ENCODE peak calls at places on chromosome 22, in six cellular contexts. Z, W, G, O, S and D are unnamed samples.
A peak's percentile ranks its signal among the peaks of the same experiment; 100 is the strongest.

GRCh38 chr22:50323900-50324299 is 2.9 kb downstream of the DENND6B start:
- DNase-seq in Z (no peak), W (no peak), G (no peak), O (no peak), S (no peak), D (no peak)

GRCh38 chr22:42814215-42814614 is 42.9 kb downstream of the ARFGAP3 start:
- DNase-seq in Z (no peak), W (no peak), G (peak; percentile 20), O (no peak), S (no peak), D (no peak)

GRCh38 chr22:27358096-27358870 is 443.3 kb downstream of the MN1 start:
- DNase-seq in Z (no peak), W (no peak), G (no peak), O (no peak), S (no peak), D (no peak)

GRCh38 chr22:50191041-50191740 is 5.5 kb downstream of the TRABD start:
- DNase-seq in Z (no peak), W (no peak), G (no peak), O (no peak), S (peak; percentile 94), D (peak; percentile 88)

GRCh38 chr22:22940961-22941605 is 53.5 kb downstream of the IGLL5 start:
- DNase-seq in Z (peak; percentile 44), W (peak; percentile 1), G (no peak), O (no peak), S (no peak), D (no peak)

GRCh38 chr22:31605851-31606585 is 56.0 kb downstream of the PISD start:
- DNase-seq in Z (no peak), W (no peak), G (no peak), O (no peak), S (no peak), D (no peak)

GRCh38 chr22:29313126-29314071 is 2.1 kb downstream of the RASL10A start:
- DNase-seq in Z (peak; percentile 67), W (no peak), G (peak; percentile 39), O (no peak), S (peak; percentile 75), D (no peak)

GRCh38 chr22:48758021-48758561 is 1069.6 kb downstream of the BRD1 start:
- DNase-seq in Z (peak; percentile 37), W (no peak), G (no peak), O (no peak), S (peak; percentile 42), D (no peak)

GRCh38 chr22:23832226-23833016 is 6.4 kb downstream of the DERL3 start:
- DNase-seq in Z (peak; percentile 46), W (no peak), G (no peak), O (no peak), S (peak; percentile 63), D (no peak)

GRCh38 chr22:42439821-42440674 is 7.8 kb upstream of the NFAM1 start:
- DNase-seq in Z (peak; percentile 85), W (no peak), G (peak; percentile 45), O (peak; percentile 56), S (peak; percentile 84), D (no peak)

DNA sequence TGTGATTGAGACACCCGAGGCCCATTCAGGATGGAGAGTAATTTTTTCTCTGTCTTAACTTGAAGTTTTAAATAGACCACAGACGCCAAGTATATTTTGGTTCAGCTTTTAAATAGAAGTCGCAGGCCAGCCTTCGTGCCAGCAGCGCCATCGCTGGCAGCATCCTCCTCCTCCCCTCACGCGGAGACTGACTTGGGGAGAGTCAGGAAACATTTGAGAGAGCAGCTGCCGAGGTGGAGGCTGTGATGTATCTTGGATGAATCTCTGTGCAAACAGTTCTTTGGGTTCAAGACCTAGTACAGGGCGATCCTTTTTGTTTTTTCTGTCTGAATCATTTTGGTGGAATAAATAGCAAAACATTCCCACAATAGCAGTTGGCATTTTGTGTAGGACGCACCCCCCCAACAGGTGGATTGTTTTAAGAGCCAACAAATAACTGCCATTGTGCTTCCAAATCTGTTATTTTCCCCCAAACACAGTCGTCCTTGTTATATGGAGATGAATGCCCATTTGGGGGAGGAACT is 920 bp upstream of the DMC1 start:
- DNase-seq in Z (no peak), W (peak; percentile 27), G (peak; percentile 47), O (peak; percentile 39), S (peak; percentile 78), D (no peak)
- TF ChIP-seq CTCF in Z (no peak), W (no peak), G (no peak), O (no peak), S (no peak), D (no peak)

GRCh38 chr22:40856513-40857308 is at the start of the genes ST13 and XPNPEP3:
- DNase-seq in Z (peak; percentile 99), W (peak; percentile 98), G (peak; percentile 97), O (peak; percentile 96), S (peak; percentile 99), D (peak; percentile 86)
- TF ChIP-seq CTCF in Z (peak; percentile 30), W (no peak), G (peak; percentile 25), O (no peak), S (peak; percentile 22), D (peak; percentile 28)

DNA sequence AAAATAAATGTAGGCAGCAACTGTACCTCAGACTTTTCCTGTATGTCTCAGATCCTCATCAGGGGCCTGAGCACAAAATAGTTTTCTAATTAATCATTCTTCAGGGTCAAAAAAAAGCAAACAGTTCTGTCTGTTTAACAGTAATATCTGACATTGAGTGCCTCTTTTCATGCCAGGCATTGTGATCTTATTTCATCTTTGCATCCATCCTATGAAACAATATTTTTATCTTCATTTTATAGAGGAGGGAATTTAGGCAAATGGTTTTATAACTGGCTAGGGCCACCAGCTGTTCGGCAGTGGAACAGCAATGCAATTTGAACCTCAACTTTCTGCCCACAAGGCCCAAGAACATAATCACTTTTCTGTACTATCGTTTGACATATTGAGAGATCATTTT is 145.6 kb downstream of the WNT7B start:
- DNase-seq in Z (no peak), W (no peak), G (peak; percentile 49), O (peak; percentile 11), S (no peak), D (no peak)
- TF ChIP-seq CTCF in Z (peak; percentile 33), W (peak; percentile 19), G (peak; percentile 76), O (peak; percentile 19), S (no peak), D (peak; percentile 54)

DNA sequence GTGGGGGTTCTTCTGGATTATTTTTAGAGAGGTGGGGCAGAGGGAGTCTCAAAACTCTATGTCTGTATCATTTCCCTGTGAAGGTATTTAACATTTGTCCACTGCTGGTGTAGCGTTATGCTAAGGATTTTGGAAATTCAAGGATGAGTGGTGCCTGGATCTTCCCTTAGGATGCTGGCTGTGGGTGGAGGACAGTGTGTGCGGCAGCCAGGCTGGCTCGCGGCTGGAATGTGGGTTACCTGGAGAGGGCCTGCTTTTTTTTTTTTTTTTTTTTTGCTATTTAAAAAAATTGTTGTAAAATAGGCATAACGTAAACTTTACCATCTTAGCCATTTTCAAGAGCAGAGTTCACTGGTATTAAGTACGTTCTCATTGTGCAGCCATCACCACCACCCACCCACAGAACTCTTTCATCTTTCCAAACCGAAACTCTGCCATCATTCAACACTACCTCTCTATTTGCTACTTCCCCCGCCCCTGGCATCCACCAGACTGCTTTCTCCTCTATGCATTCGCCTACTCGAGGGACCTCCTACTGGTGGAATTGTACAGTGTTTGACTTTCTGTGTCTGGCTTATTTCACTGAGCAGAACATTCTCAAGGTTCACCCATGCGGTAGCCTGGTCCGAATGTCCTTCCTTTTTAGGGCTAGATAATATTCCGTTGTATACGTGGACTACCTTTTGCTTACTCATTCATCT is 67.1 kb downstream of the PARVB start:
- DNase-seq in Z (no peak), W (peak; percentile 40), G (peak; percentile 18), O (peak; percentile 17), S (no peak), D (no peak)
- TF ChIP-seq CTCF in Z (no peak), W (peak; percentile 49), G (peak; percentile 45), O (no peak), S (no peak), D (peak; percentile 17)

DNA sequence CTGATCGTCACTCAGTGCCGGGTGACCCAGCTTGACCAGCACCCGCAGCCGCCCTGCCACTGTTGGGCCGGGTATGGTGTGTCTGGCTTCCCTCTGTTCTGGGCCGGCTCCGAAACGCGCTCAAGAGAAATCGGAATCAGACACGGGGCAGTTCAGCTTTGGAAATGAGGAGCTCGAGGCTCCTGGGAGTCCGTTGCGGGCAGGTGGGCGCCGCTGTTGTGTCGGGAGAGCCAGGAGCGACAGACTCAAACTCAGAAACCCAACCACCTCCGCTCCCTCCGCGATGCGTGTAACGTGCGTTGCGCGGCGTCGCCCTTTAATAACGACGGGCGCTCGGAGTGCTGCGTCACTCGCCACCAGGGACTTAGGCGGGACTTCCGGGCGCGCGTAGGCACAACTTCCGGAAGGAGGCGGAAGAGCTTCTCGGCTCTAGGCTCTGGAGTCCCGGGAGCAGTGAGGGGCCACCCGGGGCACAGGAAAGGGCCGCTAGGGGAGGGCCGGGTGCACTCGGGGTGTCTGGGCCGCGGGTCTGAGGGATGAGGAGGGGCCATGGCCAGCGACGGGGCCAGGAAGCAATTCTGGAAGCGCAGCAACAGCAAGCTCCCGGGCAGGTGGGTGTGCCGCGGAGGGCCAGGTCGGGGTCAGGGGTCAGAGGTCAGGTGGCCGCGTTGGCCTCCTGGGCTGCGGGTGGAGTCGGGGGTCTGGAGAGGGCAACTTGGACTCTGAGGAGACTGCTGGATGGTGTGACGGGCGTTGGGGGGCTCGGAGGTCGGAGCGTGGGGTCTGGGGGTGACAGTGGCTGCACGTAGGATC is at the start of gene TBC1D22A:
- DNase-seq in Z (peak; percentile 98), W (peak; percentile 93), G (peak; percentile 91), O (peak; percentile 93), S (peak; percentile 98), D (peak; percentile 83)
- TF ChIP-seq CTCF in Z (peak; percentile 14), W (no peak), G (peak; percentile 5), O (no peak), S (peak; percentile 17), D (no peak)

GRCh38 chr22:30433773-30434172 is 8.2 kb downstream of the MTFP1 start:
- DNase-seq in Z (no peak), W (no peak), G (no peak), O (no peak), S (no peak), D (no peak)

GRCh38 chr22:30433227-30433626 is 7.7 kb downstream of the MTFP1 start:
- DNase-seq in Z (no peak), W (no peak), G (no peak), O (no peak), S (no peak), D (no peak)

GRCh38 chr22:30436196-30436595 is 10.6 kb downstream of the MTFP1 start:
- DNase-seq in Z (no peak), W (no peak), G (no peak), O (no peak), S (no peak), D (no peak)

GRCh38 chr22:30434775-30435315 is 9.3 kb downstream of the MTFP1 start:
- DNase-seq in Z (no peak), W (no peak), G (no peak), O (no peak), S (no peak), D (no peak)

GRCh38 chr22:30435674-30436126 is 10.1 kb downstream of the MTFP1 start:
- DNase-seq in Z (no peak), W (peak; percentile 33), G (no peak), O (no peak), S (peak; percentile 91), D (no peak)
- TF ChIP-seq CTCF in Z (no peak), W (peak; percentile 1), G (no peak), O (no peak), S (peak; percentile 41), D (no peak)